ENCODE peak calls at places on chromosomes 11 and 22, in six cellular contexts. H is stimulated activated CD8-positive, alpha-beta memory T cell treated with anti-CD3 and anti-CD28 coated beads, Interleukin-4, amount 100 ng/mL, for 1 hour; N is adipocyte; C is HT-29; P is KG1; Q is thoracic aorta. S is an unnamed sample.
A peak's percentile ranks its signal among the peaks of the same experiment; 100 is the strongest.

GRCh38 chr11:111910637-111911562 is 670 bp downstream of the CRYAB start:
- DNase-seq in C (no peak), N (peak; percentile 44), H (no peak), Q (no peak), P (no peak), S (no peak)

GRCh38 chr11:117203069-117203407 is 3.9 kb downstream of the TAGLN start:
- DNase-seq in N (no peak), H (no peak), P (no peak), C (no peak), Q (no peak), S (no peak)

GRCh38 chr11:111417011-111417765 is 38.1 kb upstream of the POU2AF1 start:
- DNase-seq in N (peak; percentile 12), H (no peak), Q (no peak), C (no peak), P (peak; percentile 24), S (peak; percentile 57)

GRCh38 chr11:1749787-1750351 is 526 bp downstream of the IFITM10 start:
- DNase-seq in Q (peak; percentile 52), H (no peak), C (no peak), P (no peak), N (peak; percentile 81), S (no peak)

GRCh38 chr22:49532831-49533802 is 294.6 kb downstream of the BRD1 start:
- DNase-seq in H (no peak), P (no peak), Q (no peak), N (no peak), C (no peak), S (no peak)

GRCh38 chr11:12540075-12540685 is 134.0 kb upstream of the TEAD1 start:
- DNase-seq in N (peak; percentile 42), C (no peak), Q (no peak), P (no peak), H (no peak), S (no peak)

GRCh38 chr11:59901306-59901705 is 22.7 kb downstream of the OOSP3 start:
- DNase-seq in P (no peak), H (no peak), N (peak; percentile 2), Q (no peak), C (peak; percentile 70), S (no peak)

GRCh38 chr11:47099213-47099917 is 77.3 kb downstream of the ARFGAP2 start:
- DNase-seq in N (peak; percentile 53), P (no peak), Q (no peak), H (no peak), C (peak; percentile 41), S (no peak)

GRCh38 chr11:36041988-36042606 is 98.2 kb downstream of the LDLRAD3 start:
- DNase-seq in N (peak; percentile 41), C (peak; percentile 5), Q (no peak), P (no peak), H (no peak), S (no peak)

GRCh38 chr11:13480198-13480597 is 15.6 kb downstream of the PTH start:
- DNase-seq in Q (no peak), H (no peak), C (peak; percentile 86), P (no peak), N (no peak), S (no peak)

GRCh38 chr11:119618208-119618909 is 110.6 kb downstream of the NECTIN1 start:
- DNase-seq in H (no peak), N (no peak), P (no peak), C (no peak), Q (no peak), S (no peak)

GRCh38 chr22:30114356-30114755 is 34.1 kb downstream of the HORMAD2 start:
- DNase-seq in Q (no peak), N (peak; percentile 59), P (no peak), H (no peak), C (no peak), S (no peak)

GRCh38 chr22:41920271-41920976 is 5.5 kb upstream of the SHISA8 start:
- DNase-seq in C (no peak), P (no peak), N (no peak), Q (no peak), H (no peak), S (no peak)

GRCh38 chr11:94149435-94149834 is 20.8 kb downstream of the PANX1 start:
- DNase-seq in Q (no peak), C (no peak), P (no peak), N (peak; percentile 80), H (no peak), S (no peak)